ENCODE peak calls at places on chromosome 14, in five cellular contexts. M, A, U, H and K are unnamed samples.
A peak's percentile ranks its signal among the peaks of the same experiment; 100 is the strongest.

GRCh38 chr14:50051106-50051505 is 65.3 kb downstream of the VCPKMT start:
- DNase-seq in M (no peak), A (no peak), U (no peak), H (peak; percentile 61), K (no peak)

GRCh38 chr14:85437143-85437542 is 92.8 kb upstream of the FLRT2 start:
- DNase-seq in M (no peak), A (no peak), U (no peak), H (peak; percentile 96), K (no peak)

GRCh38 chr14:34243401-34243800 is 218.6 kb downstream of the SPTSSA start:
- DNase-seq in M (no peak), A (no peak), U (no peak), H (no peak), K (no peak)

GRCh38 chr14:61668267-61668666 is 27.0 kb upstream of the HIF1A start:
- DNase-seq in M (no peak), A (no peak), U (no peak), H (peak; percentile 72), K (no peak)

GRCh38 chr14:101000711-101001110 is 97.2 kb upstream of the RTL1 start:
- DNase-seq in M (no peak), A (no peak), U (no peak), H (no peak), K (no peak)

GRCh38 chr14:52051861-52052260 is 17.0 kb downstream of the NID2 start:
- DNase-seq in M (no peak), A (no peak), U (no peak), H (no peak), K (no peak)

GRCh38 chr14:94904636-94905035 is 134.7 kb upstream of the GSC start:
- DNase-seq in M (no peak), A (no peak), U (peak; percentile 18), H (no peak), K (no peak)

GRCh38 chr14:98633380-98633779 is 638.6 kb downstream of the BCL11B start:
- DNase-seq in M (peak; percentile 8), A (no peak), U (no peak), H (peak; percentile 45), K (no peak)

GRCh38 chr14:39175445-39176262 is 600 bp downstream of the PNN start:
- DNase-seq in M (peak; percentile 61), A (no peak), U (no peak), H (peak; percentile 32), K (no peak)

GRCh38 chr14:21041676-21042433 is at the start of gene RNASE7:
- DNase-seq in M (no peak), A (no peak), U (no peak), H (peak; percentile 95), K (no peak)

GRCh38 chr14:89382487-89383170 is 34.4 kb downstream of the FOXN3 start:
- DNase-seq in M (no peak), A (no peak), U (no peak), H (no peak), K (no peak)

GRCh38 chr14:73049428-73049827 is 8.9 kb upstream of the RBM25 start:
- DNase-seq in M (no peak), A (no peak), U (no peak), H (no peak), K (no peak)

GRCh38 chr14:56131865-56132830 is 13.9 kb downstream of the PELI2 start:
- DNase-seq in M (no peak), A (no peak), U (no peak), H (no peak), K (no peak)

GRCh38 chr14:100726467-100726811 is 253 bp upstream of the DLK1 start:
- DNase-seq in M (no peak), A (no peak), U (no peak), H (no peak), K (no peak)

GRCh38 chr14:72855913-72856312 is 38.0 kb downstream of the DPF3 start:
- DNase-seq in M (no peak), A (no peak), U (no peak), H (peak; percentile 88), K (no peak)

GRCh38 chr14:51621654-51622053 is 30.1 kb upstream of the FRMD6 start:
- DNase-seq in M (no peak), A (no peak), U (no peak), H (no peak), K (no peak)

GRCh38 chr14:34368115-34368970 is 93.7 kb downstream of the SPTSSA start:
- DNase-seq in M (no peak), A (no peak), U (no peak), H (peak; percentile 72), K (no peak)

GRCh38 chr14:69460093-69460701 is 24.3 kb upstream of the PLEKHD1 start:
- DNase-seq in M (peak; percentile 64), A (peak; percentile 63), U (no peak), H (peak; percentile 76), K (peak; percentile 78)

GRCh38 chr14:51205486-51205885 is 34.6 kb upstream of the TMX1 start:
- DNase-seq in M (no peak), A (no peak), U (no peak), H (no peak), K (no peak)

GRCh38 chr14:85576161-85576560 is 46.2 kb downstream of the FLRT2 start:
- DNase-seq in M (no peak), A (no peak), U (no peak), H (no peak), K (no peak)

GRCh38 chr14:74871819-74872218 is 4.1 kb downstream of the PROX2 start:
- DNase-seq in M (no peak), A (no peak), U (no peak), H (no peak), K (no peak)

GRCh38 chr14:75273272-75274044 is 5.2 kb upstream of the FOS start:
- DNase-seq in M (peak; percentile 56), A (no peak), U (no peak), H (peak; percentile 13), K (no peak)

GRCh38 chr14:102046337-102047278 is 40.2 kb downstream of the HSP90AA1 start:
- DNase-seq in M (peak; percentile 94), A (peak; percentile 82), U (peak; percentile 71), H (peak; percentile 39), K (peak; percentile 47)

GRCh38 chr14:28298156-28298555 is 468.4 kb upstream of the FOXG1 start:
- DNase-seq in M (no peak), A (no peak), U (no peak), H (no peak), K (no peak)

GRCh38 chr14:27096091-27096490 is 498.3 kb upstream of the NOVA1 start:
- DNase-seq in M (no peak), A (no peak), U (no peak), H (no peak), K (no peak)

GRCh38 chr14:21902561-21903199 is 229.1 kb upstream of the OR4E1 start:
- DNase-seq in M (no peak), A (no peak), U (no peak), H (peak; percentile 2), K (no peak)

GRCh38 chr14:39766397-39767000 is 334.3 kb upstream of the FBXO33 start:
- DNase-seq in M (no peak), A (no peak), U (no peak), H (no peak), K (no peak)

GRCh38 chr14:75437201-75438143 is 9.7 kb downstream of the JDP2 start:
- DNase-seq in M (no peak), A (no peak), U (no peak), H (no peak), K (no peak)

GRCh38 chr14:64501326-64502171 is 2.1 kb downstream of the ZBTB25 start:
- DNase-seq in M (no peak), A (no peak), U (no peak), H (peak; percentile 76), K (no peak)

GRCh38 chr14:84770030-84770429 is 759.9 kb upstream of the FLRT2 start:
- DNase-seq in M (no peak), A (no peak), U (no peak), H (peak; percentile 2), K (no peak)

DNA sequence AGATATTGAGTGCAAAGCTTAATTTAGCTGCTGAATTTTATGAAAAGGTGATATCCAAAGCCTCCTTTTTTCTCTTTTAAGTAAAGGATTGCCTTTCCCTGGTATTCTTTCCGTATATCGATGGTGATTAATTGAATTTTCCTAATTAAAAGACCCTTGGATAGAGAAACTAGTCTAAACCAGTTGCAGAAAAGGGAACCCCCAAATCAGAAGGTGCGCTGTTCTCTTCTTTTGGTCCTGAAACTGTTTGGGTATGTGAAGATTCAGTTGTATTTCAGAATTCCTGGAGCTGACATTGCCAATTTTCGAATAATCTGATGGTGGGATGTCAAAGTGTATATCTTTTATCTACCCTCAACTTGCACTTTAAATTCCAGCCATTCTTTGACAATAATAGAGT is 1.9 kb downstream of the GPHN start:
- DNase-seq in M (peak; percentile 16), A (no peak), U (no peak), H (peak; percentile 4), K (no peak)
- H3K4me3 ChIP-seq in M (peak overlapping the region; percentile 83), A (peak overlapping the region; percentile 82), U (peak overlapping the region; percentile 85), H (peak overlapping the region; percentile 90), K (peak overlapping the region; percentile 98)

DNA sequence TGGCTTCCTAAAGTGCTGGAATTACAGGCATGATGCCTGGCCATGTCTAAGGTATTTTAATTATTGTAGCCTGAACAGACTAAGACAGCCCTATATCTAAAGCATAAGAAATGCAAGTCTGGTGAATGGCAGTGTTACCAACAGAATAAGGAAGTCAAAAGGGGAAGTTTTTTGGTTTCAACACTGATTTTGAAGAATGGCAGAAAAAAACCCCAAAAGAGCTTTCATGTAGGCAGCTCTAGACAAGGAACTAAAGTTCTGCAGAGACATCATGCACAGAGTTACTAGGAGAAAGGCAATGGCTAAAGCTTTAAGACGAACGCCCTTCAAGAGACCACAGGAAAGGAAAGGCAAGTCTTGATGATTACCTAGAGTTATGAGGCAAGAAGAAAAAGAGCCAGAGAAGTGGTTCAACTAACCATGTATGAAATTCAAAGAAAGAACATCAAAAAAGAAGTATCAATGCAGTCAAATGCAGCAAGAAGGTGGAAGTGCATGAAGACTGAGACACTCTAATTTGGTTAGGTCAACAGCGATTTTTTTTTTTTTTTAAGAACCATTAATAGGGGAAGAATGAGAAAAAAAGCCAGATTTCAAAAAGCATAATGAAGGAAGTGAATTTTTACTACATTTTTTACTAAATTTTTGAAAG is 50.8 kb downstream of the RPS6KA5 start:
- DNase-seq in M (no peak), A (no peak), U (no peak), H (no peak), K (no peak)
- H3K4me3 ChIP-seq in M (no peak overlapping the region), A (no peak overlapping the region), U (no peak overlapping the region), H (no peak overlapping the region), K (no peak overlapping the region)

DNA sequence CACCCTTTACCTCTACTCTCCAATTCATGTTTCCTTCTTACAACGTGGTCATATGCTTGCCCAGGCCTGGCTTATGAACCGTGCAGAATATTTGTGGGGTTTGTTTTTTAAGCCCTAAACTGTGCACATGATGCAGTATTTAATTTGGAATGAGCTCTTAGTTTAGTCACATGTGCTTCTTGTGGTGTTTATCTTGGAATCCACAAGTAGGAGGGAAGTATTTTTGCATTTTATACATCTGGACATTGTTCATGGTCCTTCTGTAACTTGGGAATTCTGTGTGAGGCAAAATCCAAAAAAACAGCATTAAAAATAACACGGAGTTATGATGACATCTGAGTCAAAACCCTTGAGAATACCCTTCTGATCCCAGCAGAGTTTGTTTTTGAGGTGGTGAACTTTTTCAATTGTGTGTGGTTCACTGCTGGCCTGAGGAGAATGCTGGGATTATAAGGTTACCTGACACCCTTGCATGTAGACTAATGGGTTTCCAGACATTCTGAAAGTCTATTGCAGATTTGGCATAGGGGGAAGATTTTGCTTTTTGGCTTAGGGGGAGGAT is 121.4 kb downstream of the RAD51B start:
- DNase-seq in M (peak; percentile 15), A (no peak), U (peak; percentile 14), H (peak; percentile 57), K (peak; percentile 84)
- H3K4me3 ChIP-seq in M (no peak overlapping the region), A (no peak overlapping the region), U (peak overlapping the region; percentile 5), H (no peak overlapping the region), K (no peak overlapping the region)

DNA sequence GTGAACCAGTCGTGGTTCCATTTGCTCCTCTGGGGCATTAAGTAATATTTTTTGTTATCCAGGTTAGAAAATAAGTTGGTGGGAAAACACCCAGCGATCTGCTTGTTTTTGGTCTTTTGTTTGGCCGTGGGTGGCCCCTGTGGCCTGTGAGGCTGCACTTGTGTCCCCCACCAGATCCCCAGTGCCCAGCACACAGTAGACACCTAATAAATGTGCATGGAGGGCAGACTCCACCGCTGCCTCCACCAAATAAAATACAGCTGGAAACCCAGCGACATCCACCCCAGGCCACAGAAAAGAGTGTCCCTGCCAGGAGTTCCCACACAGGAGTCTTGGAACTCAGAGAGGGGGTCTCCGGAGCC is 8.3 kb upstream of the PPP1R13B start:
- DNase-seq in M (no peak), A (no peak), U (no peak), H (no peak), K (no peak)
- H3K4me3 ChIP-seq in M (no peak overlapping the region), A (no peak overlapping the region), U (no peak overlapping the region), H (no peak overlapping the region), K (no peak overlapping the region)